ENCODE peak calls at places on chromosomes 13 and 19, in four cellular contexts. V, L, B and P are unnamed samples.

GRCh38 chr19:31553844-31554215 is 204.6 kb upstream of the TSHZ3 start:
- DNase-seq in V (no peak), L (no peak), B (no peak), P (no peak)

GRCh38 chr13:21541980-21542379 is 62.0 kb downstream of the MICU2 start:
- DNase-seq in V (no peak), L (no peak), B (no peak), P (no peak)

GRCh38 chr19:21202865-21203494 is 61.1 kb downstream of the ZNF431 start:
- DNase-seq in V (no peak), L (no peak), B (no peak), P (no peak)

GRCh38 chr13:101493541-101493940 is 41.1 kb downstream of the ITGBL1 start:
- DNase-seq in V (no peak), L (no peak), B (no peak), P (no peak)

GRCh38 chr19:55212447-55212846 is 3.1 kb upstream of the PTPRH start:
- DNase-seq in V (no peak), L (no peak), B (no peak), P (no peak)

GRCh38 chr13:24134772-24135171 is 25.7 kb upstream of the SPATA13 start:
- DNase-seq in V (no peak), L (no peak), B (no peak), P (no peak)

GRCh38 chr19:48741222-48741999 is 1.0 kb upstream of the RASIP1 start:
- DNase-seq in V (no peak), L (no peak), B (no peak), P (peak; percentile 80)

GRCh38 chr13:50224534-50224933 is 209.3 kb downstream of the KCNRG start:
- DNase-seq in V (no peak), L (no peak), B (no peak), P (no peak)

GRCh38 chr19:30160426-30160825 is 211.8 kb upstream of the ZNF536 start:
- DNase-seq in V (peak; percentile 25), L (no peak), B (no peak), P (no peak)

GRCh38 chr19:1318678-1319471 is 33.2 kb downstream of the EFNA2 start:
- DNase-seq in V (no peak), L (no peak), B (no peak), P (no peak)

GRCh38 chr13:114230117-114230516 is 4.6 kb upstream of the CDC16 start:
- DNase-seq in V (no peak), L (no peak), B (no peak), P (no peak)

GRCh38 chr13:78317030-78317429 is 286.3 kb downstream of the POU4F1 start:
- DNase-seq in V (no peak), L (no peak), B (no peak), P (no peak)

GRCh38 chr13:52921194-52921593 is 72.8 kb upstream of the PCDH8 start:
- DNase-seq in V (no peak), L (no peak), B (no peak), P (no peak)

GRCh38 chr13:26909515-26909914 is 148.9 kb upstream of the GPR12 start:
- DNase-seq in V (no peak), L (no peak), B (no peak), P (no peak)

GRCh38 chr19:48991823-48992570 is 1.1 kb downstream of the GYS1 start:
- DNase-seq in V (peak; percentile 89), L (no peak), B (peak; percentile 41), P (peak; percentile 81)

GRCh38 chr13:94822356-94822755 is 110.0 kb upstream of the SOX21 start:
- DNase-seq in V (no peak), L (no peak), B (no peak), P (no peak)

GRCh38 chr13:44574466-44574855 is 1.7 kb downstream of the TSC22D1 start:
- DNase-seq in V (no peak), L (no peak), B (no peak), P (no peak)

GRCh38 chr13:33953203-33953602 is 135.3 kb downstream of the RFC3 start:
- DNase-seq in V (no peak), L (no peak), B (no peak), P (no peak)

GRCh38 chr13:27117947-27118346 is 53.7 kb downstream of the USP12 start:
- DNase-seq in V (no peak), L (no peak), B (no peak), P (no peak)

DNA sequence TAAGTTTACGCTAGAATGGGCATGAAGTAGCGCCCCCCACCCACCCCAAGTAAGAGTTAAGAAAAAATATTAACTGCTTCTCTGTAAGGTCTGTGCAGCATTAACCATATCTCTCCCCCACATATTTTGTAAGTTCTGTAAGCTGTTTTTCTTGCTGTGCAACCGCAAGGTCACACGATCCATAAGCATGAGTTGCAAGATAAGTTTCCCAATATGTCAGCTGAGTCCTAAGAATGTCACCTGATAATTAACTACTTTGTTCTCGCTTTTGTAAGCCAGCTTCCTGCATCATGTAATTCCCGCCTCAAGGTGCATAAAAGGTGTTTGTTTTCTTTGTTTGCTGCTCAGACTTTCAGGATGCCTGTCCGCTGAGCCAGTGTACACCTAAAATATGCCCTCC is 187.0 kb downstream of the MYO16 start:
- DNase-seq in V (no peak), L (no peak), B (peak; percentile 10), P (no peak)
- H3K4me3 ChIP-seq in V (no peak overlapping the region), L (no peak overlapping the region), B (no peak overlapping the region), P (no peak overlapping the region)

GRCh38 chr13:40982772-40983171 is 36.3 kb downstream of the ELF1 start:
- DNase-seq in V (no peak), L (no peak), B (no peak), P (no peak)
- H3K4me3 ChIP-seq in V (peak overlapping the region; percentile 41), L (peak overlapping the region; percentile 17), B (no peak overlapping the region), P (peak overlapping the region; percentile 48)

GRCh38 chr13:99892866-99893504 is 78.6 kb downstream of the ZIC5 start:
- DNase-seq in V (no peak), L (no peak), B (no peak), P (no peak)
- H3K4me3 ChIP-seq in V (no peak overlapping the region), L (no peak overlapping the region), B (no peak overlapping the region), P (no peak overlapping the region)

GRCh38 chr13:98172570-98173405 is 4.3 kb downstream of the RNF113B start:
- DNase-seq in V (no peak), L (no peak), B (no peak), P (no peak)
- H3K4me3 ChIP-seq in V (no peak overlapping the region), L (no peak overlapping the region), B (no peak overlapping the region), P (no peak overlapping the region)